ENCODE peak calls at places on chromosomes 6 and 20, in nine cellular contexts. C, X, L, T, R, E, D, Y and W are unnamed samples.
A peak's percentile ranks its signal among the peaks of the same experiment; 100 is the strongest.

GRCh38 chr6:33313709-33314514 is at the start of gene TAPBP:
- DNase-seq in R (peak; percentile 94), X (peak; percentile 56), E (peak; percentile 82), Y (no peak), C (peak; percentile 55), T (peak; percentile 79), D (peak; percentile 72), L (peak; percentile 73), W (peak; percentile 67)

GRCh38 chr20:574297-574942 is 30.8 kb upstream of the CSNK2A1 start:
- DNase-seq in L (no peak), T (no peak), D (no peak), C (no peak), E (peak; percentile 81), Y (no peak), X (peak; percentile 42), R (no peak), W (no peak)

GRCh38 chr6:82145926-82146452 is 101.6 kb downstream of the IBTK start:
- DNase-seq in Y (no peak), C (no peak), L (peak; percentile 28), T (no peak), X (no peak), R (no peak), E (no peak), D (no peak), W (no peak)

GRCh38 chr20:61436268-61436667 is 184.2 kb downstream of the CDH4 start:
- DNase-seq in E (no peak), L (peak; percentile 87), R (no peak), Y (no peak), D (peak; percentile 90), T (no peak), X (no peak), C (no peak), W (peak; percentile 63)

GRCh38 chr6:34663887-34664269 is 32.7 kb downstream of the ILRUN start:
- DNase-seq in C (no peak), D (peak; percentile 26), R (no peak), T (no peak), L (no peak), X (no peak), E (no peak), Y (no peak), W (no peak)

GRCh38 chr6:56073761-56074160 is 173.6 kb downstream of the COL21A1 start:
- DNase-seq in C (no peak), T (no peak), E (no peak), X (no peak), D (peak; percentile 62), L (no peak), R (no peak), Y (no peak), W (no peak)

GRCh38 chr20:13221673-13222318 is 722 bp downstream of the ISM1 start:
- DNase-seq in E (peak; percentile 89), Y (peak; percentile 13), L (peak; percentile 63), X (peak; percentile 40), C (peak; percentile 65), R (peak; percentile 87), D (peak; percentile 62), T (peak; percentile 72), W (peak; percentile 85)

GRCh38 chr6:164130585-164130984 is 716.1 kb downstream of the QKI start:
- DNase-seq in C (no peak), X (no peak), R (no peak), E (no peak), D (no peak), L (no peak), Y (no peak), T (no peak), W (no peak)

GRCh38 chr20:25148181-25148981 is 47.1 kb upstream of the ENTPD6 start:
- DNase-seq in D (peak; percentile 40), R (peak; percentile 91), X (peak; percentile 25), C (no peak), T (peak; percentile 53), Y (no peak), L (peak; percentile 37), E (peak; percentile 64), W (peak; percentile 26)

GRCh38 chr6:8100159-8100854 is 2.0 kb downstream of the EEF1E1 start:
- DNase-seq in D (no peak), E (no peak), L (no peak), C (no peak), X (no peak), Y (no peak), T (no peak), R (no peak), W (no peak)

GRCh38 chr6:63465750-63466149 is 106.5 kb upstream of the LOC128125822 start:
- DNase-seq in T (no peak), R (no peak), X (no peak), E (no peak), L (no peak), D (no peak), C (no peak), Y (no peak), W (no peak)

GRCh38 chr6:35419431-35419830 is 32.7 kb upstream of the FANCE start:
- DNase-seq in E (peak; percentile 54), R (no peak), Y (no peak), X (no peak), D (peak; percentile 65), L (peak; percentile 71), T (no peak), C (peak; percentile 50), W (no peak)

GRCh38 chr20:34268851-34269668 is 27.8 kb downstream of the ASIP start:
- DNase-seq in X (peak; percentile 24), D (peak; percentile 24), T (peak; percentile 62), C (no peak), Y (no peak), E (peak; percentile 82), R (no peak), L (peak; percentile 11), W (no peak)

GRCh38 chr20:54477134-54477533 is 1.7 kb downstream of the DOK5 start:
- DNase-seq in T (no peak), L (no peak), C (no peak), R (no peak), Y (no peak), X (no peak), E (no peak), D (no peak), W (no peak)

GRCh38 chr20:54475334-54476287 is at the start of gene DOK5:
- DNase-seq in X (peak; percentile 59), D (peak; percentile 38), L (peak; percentile 19), T (peak; percentile 25), E (peak; percentile 81), Y (no peak), R (no peak), C (no peak), W (no peak)

GRCh38 chr20:54479138-54479906 is 3.9 kb downstream of the DOK5 start:
- DNase-seq in X (no peak), R (no peak), D (no peak), C (peak; percentile 42), E (peak; percentile 61), Y (peak; percentile 4), L (no peak), T (no peak), W (no peak)

GRCh38 chr20:54476336-54476928 is 1.0 kb downstream of the DOK5 start:
- DNase-seq in Y (no peak), T (no peak), R (no peak), L (no peak), E (peak; percentile 67), X (no peak), C (no peak), D (no peak), W (no peak)

DNA sequence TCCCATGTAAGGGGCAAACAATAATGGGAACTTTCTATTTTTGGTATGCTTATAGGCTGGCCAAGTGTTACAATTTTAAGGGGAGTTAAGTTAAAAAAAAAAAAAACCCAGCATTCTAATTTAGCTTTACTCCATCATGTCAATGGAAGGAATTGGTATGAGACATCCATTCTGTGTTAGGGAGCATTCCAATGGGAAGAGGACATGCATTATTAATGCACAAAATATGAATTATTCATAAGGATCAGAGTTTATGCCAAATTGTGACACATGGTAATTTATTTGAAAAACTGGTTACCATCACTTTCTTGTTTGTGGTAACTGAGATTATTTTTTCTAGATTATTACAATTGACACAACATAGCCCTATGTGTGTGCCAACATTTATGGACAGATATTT is 2.2 kb downstream of the DOK5 start:
- DNase-seq in Y (no peak), R (no peak), D (peak; percentile 47), X (no peak), T (no peak), E (no peak), C (no peak), L (no peak), W (no peak)
- H3K4me3 ChIP-seq in Y (no peak overlapping the region), R (no peak overlapping the region), D (peak overlapping the region; percentile 87), X (peak overlapping the region; percentile 83), T (no peak overlapping the region), E (no peak overlapping the region), C (no peak overlapping the region), L (no peak overlapping the region), W (no peak overlapping the region)

DNA sequence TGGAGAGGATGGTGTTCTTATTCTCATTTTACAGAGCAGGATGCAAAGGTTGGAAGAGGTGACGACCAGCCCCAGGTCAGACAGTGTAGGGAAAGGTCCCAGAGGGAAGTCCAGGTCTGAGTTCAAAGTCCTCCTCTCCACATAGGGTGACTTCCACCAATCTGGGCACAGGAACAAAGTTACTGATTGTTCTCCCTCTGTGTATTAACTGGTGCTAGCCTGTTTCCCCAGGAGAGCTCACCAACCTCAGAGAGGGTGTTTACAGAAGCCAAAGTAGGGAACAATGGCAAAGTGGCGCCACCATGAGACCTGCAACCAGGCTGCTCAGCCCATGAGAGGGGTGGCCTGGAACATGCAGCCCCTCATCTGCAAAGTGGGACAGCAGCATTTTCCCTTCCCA is 16.8 kb upstream of the SIRPB1 start:
- DNase-seq in D (no peak), T (no peak), C (peak; percentile 93), L (no peak), R (no peak), X (no peak), Y (no peak), E (peak; percentile 68), W (no peak)
- TF ChIP-seq CTCF in D (no peak), T (no peak), C (peak; percentile 89), L (no peak), R (no peak), X (no peak), Y (peak; percentile 23), E (peak; percentile 52), W (no peak)

DNA sequence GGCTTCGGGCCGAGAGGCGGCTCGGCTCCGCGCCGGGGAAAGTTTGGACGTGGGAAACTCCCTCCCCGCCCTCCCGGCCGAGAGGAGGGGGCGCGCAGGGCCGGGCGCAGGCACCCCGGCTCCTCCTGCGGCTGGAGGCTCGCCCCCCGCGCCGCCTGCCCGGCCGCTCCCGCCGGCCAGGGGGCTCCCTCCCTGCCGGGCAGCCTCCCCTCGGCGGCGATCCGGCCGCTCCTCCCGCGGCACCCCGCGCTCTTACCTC is 370 bp downstream of the CDH22 start:
- DNase-seq in R (no peak), X (no peak), C (no peak), Y (no peak), T (no peak), L (no peak), E (no peak), D (no peak), W (no peak)
- H3K4me3 ChIP-seq in R (peak overlapping the region; percentile 22), X (peak overlapping the region; percentile 66), C (peak overlapping the region; percentile 58), Y (peak overlapping the region; percentile 38), T (no peak overlapping the region), L (no peak overlapping the region), E (peak overlapping the region; percentile 68), D (no peak overlapping the region), W (no peak overlapping the region)

DNA sequence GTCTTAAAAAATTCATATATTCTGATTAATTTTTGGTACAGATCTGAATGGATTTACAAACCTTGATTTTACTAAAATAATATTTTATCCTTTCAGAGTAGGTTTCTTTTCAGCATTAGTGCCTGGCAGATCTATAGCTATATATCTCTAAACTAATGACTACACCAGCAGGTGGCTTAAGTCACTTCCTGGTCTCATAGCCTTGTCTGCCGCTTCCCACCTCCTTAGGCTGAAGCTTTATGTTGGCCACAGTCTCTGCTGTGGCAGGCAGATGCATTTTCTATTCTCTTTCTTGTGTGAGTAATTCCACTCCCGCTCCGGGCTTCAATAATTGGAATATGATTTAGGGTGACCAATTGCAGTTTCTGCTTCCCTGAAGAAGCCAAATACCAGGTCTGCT is 226.8 kb upstream of the HS3ST5 start:
- DNase-seq in L (no peak), C (no peak), R (no peak), E (peak; percentile 51), T (no peak), Y (no peak), X (no peak), D (no peak), W (no peak)
- TF ChIP-seq CTCF in L (no peak), C (no peak), R (no peak), E (peak; percentile 62), T (no peak), Y (no peak), X (no peak), D (no peak), W (no peak)